ENCODE peak calls at places on chromosomes 7 and 10, in ten cellular contexts. E is neuronal stem cell; M is cardiac muscle cell; I is ovary; S is dorsolateral prefrontal cortex; U is SK-N-SH; H is aorta; X is effector memory CD4-positive, alpha-beta T cell; Z is IMR-90; C is mesenchymal stem cell. O is an unnamed sample.

GRCh38 chr7:99386584-99387238 is 12.2 kb downstream of the ARPC1B start:
- DNase-seq in E (no peak), M (peak), I (no peak), S (no peak), U (peak), H (no peak), X (no peak), Z (peak), C (peak), O (no peak)

GRCh38 chr7:67348171-67348570 is 351.5 kb downstream of the TYW1 start:
- DNase-seq in E (no peak), M (no peak), I (no peak), S (no peak), U (no peak), H (no peak), X (no peak), Z (no peak), C (no peak), O (no peak)

GRCh38 chr10:2619927-2620326 is 447.4 kb upstream of the PFKP start:
- DNase-seq in E (no peak), M (no peak), I (no peak), S (no peak), U (peak), H (no peak), X (no peak), Z (no peak), C (peak), O (no peak)

GRCh38 chr10:14163374-14164125 is 167.2 kb downstream of the FRMD4A start:
- DNase-seq in E (no peak), M (no peak), I (no peak), S (no peak), U (no peak), H (no peak), X (no peak), Z (no peak), C (no peak), O (peak)

GRCh38 chr7:14236834-14237233 is 247.4 kb upstream of the ETV1 start:
- DNase-seq in E (no peak), M (no peak), I (no peak), S (no peak), U (no peak), H (no peak), X (no peak), Z (no peak), C (peak), O (no peak)

GRCh38 chr7:15747187-15748111 is 61.0 kb upstream of the MEOX2 start:
- DNase-seq in E (no peak), M (peak), I (peak), S (no peak), U (no peak), H (no peak), X (no peak), Z (no peak), C (peak), O (no peak)

GRCh38 chr7:15684834-15685233 is 1.6 kb downstream of the MEOX2 start:
- DNase-seq in E (peak), M (no peak), I (no peak), S (no peak), U (no peak), H (no peak), X (no peak), Z (no peak), C (no peak), O (no peak)

GRCh38 chr10:12041766-12042408 is 722 bp downstream of the UPF2 start:
- DNase-seq in E (no peak), M (peak), I (no peak), S (no peak), U (no peak), H (no peak), X (no peak), Z (peak), C (peak), O (peak)

GRCh38 chr7:156038345-156038744 is 226.1 kb upstream of the SHH start:
- DNase-seq in E (no peak), M (no peak), I (no peak), S (no peak), U (no peak), H (no peak), X (no peak), Z (no peak), C (no peak), O (no peak)

GRCh38 chr10:115092555-115093285 is 445 bp upstream of the ATRNL1 start:
- DNase-seq in E (peak), M (peak), I (peak), S (no peak), U (peak), H (peak), X (no peak), Z (peak), C (peak), O (peak)

GRCh38 chr10:107790271-107790670 is 625.8 kb upstream of the SORCS1 start:
- DNase-seq in E (no peak), M (no peak), I (no peak), S (no peak), U (no peak), H (no peak), X (no peak), Z (no peak), C (peak), O (no peak)

GRCh38 chr10:88113657-88114272 is 250.3 kb downstream of the PTEN start:
- DNase-seq in E (no peak), M (no peak), I (no peak), S (no peak), U (no peak), H (no peak), X (no peak), Z (no peak), C (no peak), O (no peak)

GRCh38 chr7:158366916-158367633 is 220.5 kb downstream of the PTPRN2 start:
- DNase-seq in E (no peak), M (no peak), I (no peak), S (no peak), U (peak), H (peak), X (no peak), Z (no peak), C (no peak), O (no peak)

GRCh38 chr7:106938803-106939202 is 73.7 kb downstream of the PIK3CG start:
- DNase-seq in E (no peak), M (no peak), I (no peak), S (no peak), U (peak), H (no peak), X (no peak), Z (no peak), C (no peak), O (no peak)

GRCh38 chr10:73886085-73886529 is 11.8 kb upstream of the CAMK2G start:
- DNase-seq in E (peak), M (peak), I (peak), S (no peak), U (peak), H (peak), X (peak), Z (peak), C (peak), O (peak)

GRCh38 chr7:114862406-114862805 is 59.5 kb upstream of the MDFIC start:
- DNase-seq in E (no peak), M (no peak), I (no peak), S (no peak), U (no peak), H (no peak), X (no peak), Z (no peak), C (no peak), O (no peak)

GRCh38 chr10:24962998-24963397 is 10.6 kb upstream of the PRTFDC1 start:
- DNase-seq in E (no peak), M (no peak), I (no peak), S (no peak), U (no peak), H (no peak), X (no peak), Z (peak), C (no peak), O (no peak)

GRCh38 chr7:26105931-26106330 is 46.1 kb upstream of the NFE2L3 start:
- DNase-seq in E (no peak), M (no peak), I (no peak), S (no peak), U (no peak), H (no peak), X (no peak), Z (no peak), C (no peak), O (no peak)

GRCh38 chr10:102381983-102382382 is 13.5 kb upstream of the NFKB2 start:
- DNase-seq in E (no peak), M (no peak), I (no peak), S (no peak), U (no peak), H (no peak), X (no peak), Z (no peak), C (no peak), O (no peak)

GRCh38 chr10:48439581-48440041 is 133.1 kb downstream of the MAPK8 start:
- DNase-seq in E (no peak), M (peak), I (no peak), S (no peak), U (no peak), H (no peak), X (no peak), Z (peak), C (peak), O (peak)

GRCh38 chr10:48798486-48799254 is 114.0 kb downstream of the WDFY4 start:
- DNase-seq in E (no peak), M (no peak), I (no peak), S (no peak), U (no peak), H (peak), X (no peak), Z (peak), C (peak), O (no peak)

GRCh38 chr7:55524558-55525310 is 47.6 kb downstream of the VOPP1 start:
- DNase-seq in E (no peak), M (no peak), I (no peak), S (no peak), U (no peak), H (no peak), X (no peak), Z (no peak), C (no peak), O (no peak)

GRCh38 chr7:38846280-38846679 is 62.7 kb downstream of the VPS41 start:
- DNase-seq in E (no peak), M (peak), I (no peak), S (no peak), U (no peak), H (no peak), X (no peak), Z (peak), C (peak), O (no peak)

GRCh38 chr10:43231523-43232078 is 35.3 kb downstream of the RASGEF1A start:
- DNase-seq in E (no peak), M (no peak), I (no peak), S (peak), U (no peak), H (peak), X (peak), Z (no peak), C (no peak), O (no peak)

GRCh38 chr7:95335093-95335492 is 10.8 kb upstream of the PON1 start:
- DNase-seq in E (no peak), M (peak), I (no peak), S (no peak), U (no peak), H (no peak), X (no peak), Z (peak), C (peak), O (peak)

GRCh38 chr10:86361134-86362128 is 5.2 kb downstream of the GRID1 start:
- DNase-seq in E (no peak), M (no peak), I (no peak), S (peak), U (peak), H (peak), X (no peak), Z (no peak), C (no peak), O (no peak)

GRCh38 chr7:27364344-27364758 is 121.7 kb downstream of the EVX1 start:
- DNase-seq in E (no peak), M (peak), I (peak), S (peak), U (no peak), H (no peak), X (no peak), Z (peak), C (peak), O (no peak)

GRCh38 chr10:117673611-117674010 is 131.1 kb downstream of the EMX2 start:
- DNase-seq in E (no peak), M (no peak), I (no peak), S (no peak), U (no peak), H (no peak), X (no peak), Z (no peak), C (no peak), O (no peak)

GRCh38 chr7:75608451-75609122 is 116.5 kb downstream of the SPDYE5 start:
- DNase-seq in E (no peak), M (no peak), I (no peak), S (no peak), U (no peak), H (no peak), X (no peak), Z (no peak), C (no peak), O (no peak)

GRCh38 chr7:21771906-21772610 is 173.6 kb downstream of the CDCA7L start:
- DNase-seq in E (peak), M (peak), I (no peak), S (no peak), U (no peak), H (no peak), X (no peak), Z (no peak), C (no peak), O (peak)
- H3K4me3 ChIP-seq in E (no peak), M (no peak), I (no peak), S (no peak), U (no peak), H (no peak), X (no peak), Z (no peak), C (no peak), O (no peak)

DNA sequence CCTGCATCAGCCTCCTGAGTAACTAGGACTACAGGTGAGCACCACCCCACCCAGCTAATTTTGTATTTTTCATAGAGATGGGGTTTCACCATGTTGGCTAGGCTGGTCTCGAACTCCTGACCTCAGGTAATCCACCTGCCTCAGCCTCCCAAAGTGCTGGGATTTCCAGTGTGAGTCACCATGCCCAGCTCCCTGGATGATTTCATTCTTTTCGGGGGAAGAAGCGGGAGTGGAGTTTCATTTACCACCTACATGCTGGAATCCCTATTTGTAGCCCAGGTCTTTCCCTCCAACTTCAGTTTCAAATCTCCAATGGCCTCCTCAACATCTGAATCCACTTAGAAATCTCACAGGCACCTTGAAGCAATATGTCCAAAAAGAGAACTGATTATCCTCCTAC is 2.9 kb upstream of the BTRC start:
- DNase-seq in E (no peak), M (no peak), I (no peak), S (no peak), U (no peak), H (no peak), X (no peak), Z (no peak), C (no peak), O (no peak)
- H3K4me3 ChIP-seq in E (no peak), M (no peak), I (no peak), S (no peak), U (no peak), H (no peak), X (no peak), Z (no peak), C (no peak), O (no peak)

GRCh38 chr7:4774804-4775280 is 581 bp upstream of the AP5Z1 start:
- DNase-seq in E (no peak), M (peak), I (peak), S (no peak), U (peak), H (no peak), X (no peak), Z (peak), C (no peak), O (no peak)
- H3K4me3 ChIP-seq in E (peak), M (peak), I (peak), S (peak), U (peak), H (peak), X (peak), Z (peak), C (peak), O (peak)

DNA sequence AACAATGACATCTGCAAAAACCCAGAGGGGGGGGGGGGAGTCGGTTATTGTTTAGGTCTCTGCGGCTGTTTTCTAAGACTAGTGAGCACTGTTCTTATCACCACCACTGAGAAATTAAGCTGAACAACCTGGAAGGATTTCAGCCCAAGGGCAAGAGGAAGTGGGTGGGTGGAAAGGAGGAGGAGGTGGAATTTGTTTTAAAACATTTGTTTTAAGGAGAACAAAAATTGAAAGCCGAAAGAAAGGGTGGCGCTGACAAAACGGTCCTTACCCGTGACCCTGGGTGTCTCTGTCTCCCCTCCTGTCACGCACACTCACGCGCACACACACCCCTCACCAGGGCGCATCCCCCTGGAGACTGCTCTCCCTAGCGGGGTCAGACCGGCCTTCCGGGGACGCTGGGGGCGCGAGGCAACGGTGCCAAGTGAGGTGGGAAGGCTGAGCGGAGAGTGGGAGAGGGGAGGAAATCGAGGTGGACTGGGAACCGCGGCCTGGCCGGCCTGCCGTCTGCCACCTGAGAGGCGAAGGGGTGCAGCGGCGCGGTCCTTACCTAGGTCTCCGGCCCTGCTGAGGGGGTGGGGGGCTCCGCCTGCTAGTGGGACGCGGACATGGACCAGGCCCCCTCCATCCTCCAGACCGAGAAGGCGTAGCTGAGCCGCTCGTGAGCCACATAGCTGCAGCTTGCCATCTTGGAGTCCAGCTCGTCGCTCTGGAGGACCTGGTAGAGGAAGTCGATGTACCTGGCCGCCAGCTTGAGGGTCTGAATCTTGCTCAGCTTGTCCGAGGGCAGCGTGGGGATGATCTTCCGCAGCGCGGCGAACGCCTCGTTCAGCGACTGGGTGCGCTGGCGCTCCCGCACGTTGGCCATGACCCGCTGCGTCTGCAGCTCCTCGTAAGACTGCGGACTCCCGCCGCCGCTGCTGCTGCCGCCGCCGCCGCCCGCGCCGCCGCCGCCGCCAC is 1.0 kb downstream of the TWIST1 start:
- DNase-seq in E (peak), M (peak), I (no peak), S (no peak), U (peak), H (peak), X (no peak), Z (peak), C (peak), O (peak)
- H3K4me3 ChIP-seq in E (peak), M (peak), I (peak), S (peak), U (peak), H (peak), X (no peak), Z (peak), C (peak), O (peak)

GRCh38 chr10:788796-789748 is 99.6 kb upstream of the DIP2C start:
- DNase-seq in E (peak), M (no peak), I (no peak), S (peak), U (peak), H (peak), X (no peak), Z (peak), C (peak), O (no peak)
- H3K4me3 ChIP-seq in E (peak), M (no peak), I (peak), S (peak), U (no peak), H (peak), X (peak), Z (peak), C (peak), O (no peak)

GRCh38 chr7:41997151-41997550 is 239.9 kb downstream of the GLI3 start:
- DNase-seq in E (no peak), M (no peak), I (no peak), S (no peak), U (no peak), H (no peak), X (no peak), Z (no peak), C (no peak), O (no peak)
- H3K4me3 ChIP-seq in E (no peak), M (no peak), I (no peak), S (no peak), U (no peak), H (no peak), X (no peak), Z (no peak), C (no peak), O (no peak)

DNA sequence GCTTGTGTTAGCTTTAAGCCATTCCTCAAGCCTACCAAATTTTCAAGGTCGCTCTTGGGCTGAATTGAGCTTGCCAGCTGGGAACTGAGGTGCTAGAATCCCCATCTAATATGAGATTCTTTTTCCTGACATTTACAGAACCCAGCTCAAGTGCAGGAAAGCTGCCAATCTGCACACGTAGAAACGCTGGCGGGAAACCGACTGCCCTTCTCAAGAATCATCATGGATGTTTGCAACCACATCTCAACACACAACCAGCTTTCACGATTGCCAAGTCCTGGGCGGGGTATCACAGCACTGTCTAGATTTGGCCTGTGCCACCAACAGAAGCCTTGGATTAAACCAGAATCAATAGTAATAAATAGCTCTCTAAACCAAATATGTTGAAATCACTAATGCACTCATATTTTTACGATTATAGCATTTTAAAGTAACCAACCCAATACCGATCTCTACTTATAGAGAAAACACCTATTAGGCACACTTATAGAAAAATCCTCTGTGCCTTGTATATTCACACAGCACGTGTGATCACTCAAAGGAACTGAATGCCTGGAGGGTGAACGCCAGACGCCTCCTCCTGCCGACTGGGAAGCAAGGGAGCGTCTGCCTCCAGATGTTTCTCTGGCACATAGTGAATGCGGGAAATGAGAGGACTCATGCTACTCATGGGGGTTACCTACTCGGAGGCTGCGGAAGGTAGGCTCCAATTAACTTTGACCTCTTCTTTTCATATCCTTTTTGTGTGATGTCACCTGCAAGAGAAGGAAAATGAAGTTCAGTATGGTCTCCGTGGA is 203.5 kb downstream of the DIP2C start:
- DNase-seq in E (no peak), M (peak), I (peak), S (no peak), U (peak), H (peak), X (no peak), Z (no peak), C (no peak), O (no peak)
- H3K4me3 ChIP-seq in E (no peak), M (no peak), I (no peak), S (peak), U (no peak), H (no peak), X (no peak), Z (no peak), C (no peak), O (no peak)

DNA sequence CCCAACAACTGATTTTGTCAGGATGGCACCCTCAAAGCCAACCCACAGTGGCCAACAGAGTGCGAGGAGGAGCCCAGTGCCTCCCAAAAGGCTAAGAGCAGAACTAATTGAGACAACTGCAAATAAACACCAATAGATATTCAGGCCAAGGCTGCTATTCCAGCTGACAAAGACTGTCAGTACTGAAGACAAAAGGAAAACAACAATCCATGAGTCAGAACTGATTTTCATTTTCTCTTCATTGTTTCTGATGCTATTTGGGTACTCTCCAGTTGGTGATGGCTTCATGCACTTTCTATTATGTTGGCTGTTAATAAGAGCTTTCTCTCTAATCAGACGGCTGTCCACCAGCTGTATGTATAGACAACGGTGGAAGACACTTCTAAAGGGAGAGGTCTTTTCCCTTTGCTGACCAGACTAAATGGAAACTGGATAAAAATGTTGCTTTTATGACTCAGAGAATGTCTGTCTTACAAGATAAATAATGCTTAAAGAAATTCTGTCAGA is 515.9 kb downstream of the PARD3 start:
- DNase-seq in E (no peak), M (peak), I (no peak), S (no peak), U (no peak), H (no peak), X (no peak), Z (peak), C (peak), O (peak)
- H3K4me3 ChIP-seq in E (no peak), M (no peak), I (no peak), S (no peak), U (no peak), H (no peak), X (no peak), Z (no peak), C (no peak), O (no peak)